ENCODE peak calls at places on chromosome 16, in nine cellular contexts. Z is aorta, L is adipocyte, C is neural progenitor cell, B is thoracic aorta, I is SJCRH30, A is K562, G is psoas muscle, V is tibial artery. D is an unnamed sample.

GRCh38 chr16:57283956-57284205 is 591 bp downstream of the PLLP start:
- DNase-seq in Z (peak; percentile 73), L (no peak), C (no peak), B (no peak), I (no peak), A (no peak), G (no peak), V (no peak), D (no peak)

GRCh38 chr16:23901178-23902131 is 65.7 kb downstream of the PRKCB start:
- DNase-seq in Z (no peak), L (no peak), C (peak; percentile 33), B (no peak), I (no peak), A (peak; percentile 80), G (no peak), V (no peak), D (no peak)

GRCh38 chr16:20181949-20182348 is 108.3 kb upstream of the GPR139 start:
- DNase-seq in Z (no peak), L (no peak), C (no peak), B (no peak), I (no peak), A (no peak), G (no peak), V (no peak), D (no peak)

GRCh38 chr16:67164599-67165061 is at the start of gene HSF4:
- DNase-seq in Z (peak; percentile 86), L (peak; percentile 48), C (peak; percentile 56), B (no peak), I (no peak), A (peak; percentile 82), G (peak; percentile 82), V (peak; percentile 69), D (peak; percentile 88)

GRCh38 chr16:89613954-89614459 is 565 bp downstream of the DPEP1 start:
- DNase-seq in Z (no peak), L (no peak), C (no peak), B (no peak), I (no peak), A (no peak), G (no peak), V (no peak), D (no peak)

GRCh38 chr16:48050871-48051270 is 104.9 kb downstream of the ABCC12 start:
- DNase-seq in Z (no peak), L (no peak), C (no peak), B (no peak), I (no peak), A (no peak), G (no peak), V (no peak), D (no peak)

GRCh38 chr16:68064791-68065365 is 20.3 kb upstream of the NFATC3 start:
- DNase-seq in Z (peak; percentile 85), L (peak; percentile 79), C (peak; percentile 79), B (no peak), I (peak; percentile 76), A (peak; percentile 85), G (peak; percentile 78), V (peak; percentile 54), D (peak; percentile 76)

GRCh38 chr16:57356547-57356946 is 2.0 kb upstream of the CCL22 start:
- DNase-seq in Z (no peak), L (no peak), C (no peak), B (no peak), I (no peak), A (no peak), G (no peak), V (no peak), D (no peak)

GRCh38 chr16:85910073-85910853 is 11.3 kb downstream of the IRF8 start:
- DNase-seq in Z (peak; percentile 44), L (no peak), C (no peak), B (no peak), I (no peak), A (no peak), G (no peak), V (peak; percentile 10), D (peak; percentile 39)

GRCh38 chr16:85912271-85912974 is 13.5 kb downstream of the IRF8 start:
- DNase-seq in Z (peak; percentile 59), L (peak; percentile 33), C (peak; percentile 33), B (no peak), I (peak; percentile 49), A (no peak), G (no peak), V (peak; percentile 59), D (peak; percentile 84)

GRCh38 chr16:85910854-85911247 is 11.9 kb downstream of the IRF8 start:
- DNase-seq in Z (peak; percentile 24), L (no peak), C (no peak), B (no peak), I (no peak), A (no peak), G (no peak), V (no peak), D (peak; percentile 34)

GRCh38 chr16:85913141-85913601 is 14.2 kb downstream of the IRF8 start:
- DNase-seq in Z (peak; percentile 69), L (no peak), C (peak; percentile 21), B (no peak), I (no peak), A (no peak), G (no peak), V (no peak), D (peak; percentile 49)

DNA sequence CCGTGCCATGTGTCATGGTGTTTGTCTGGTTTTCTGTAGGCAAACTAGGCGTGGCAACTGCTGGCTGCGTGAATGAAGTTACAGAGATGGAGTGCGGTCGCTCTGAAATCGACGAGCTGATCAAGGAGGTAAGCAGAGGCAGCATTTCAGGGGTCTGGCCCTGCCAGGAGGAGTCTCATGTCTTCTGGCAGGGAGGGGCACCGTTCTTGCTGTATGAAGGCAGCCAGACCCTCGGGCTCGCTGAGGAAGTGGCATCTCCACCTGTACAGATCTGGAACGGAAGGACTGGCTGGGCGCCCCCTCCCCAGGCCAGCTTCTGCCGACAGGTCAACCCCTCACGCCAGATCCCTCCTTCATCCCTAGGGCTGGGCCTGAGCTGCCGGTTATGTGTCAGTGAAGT is 12.6 kb downstream of the IRF8 start:
- DNase-seq in Z (peak; percentile 65), L (no peak), C (no peak), B (no peak), I (no peak), A (no peak), G (no peak), V (no peak), D (peak; percentile 74)
- H3K4me1 ChIP-seq in Z (no peaks in the 10 kb centered on the region), L (peaks cover 20% of the 10 kb centered on the region), C (peaks cover 22% of the 10 kb centered on the region), B (peaks cover 4% of the 10 kb centered on the region), I (peaks cover 10% of the 10 kb centered on the region), A (peaks cover 4% of the 10 kb centered on the region), G (no peaks in the 10 kb centered on the region), V (no peaks in the 10 kb centered on the region), D (peaks cover 7% of the 10 kb centered on the region)

GRCh38 chr16:4687946-4688673 is 5.3 kb upstream of the NUDT16L1 start:
- DNase-seq in Z (no peak), L (no peak), C (no peak), B (no peak), I (no peak), A (no peak), G (no peak), V (no peak), D (no peak)

GRCh38 chr16:4688674-4689045 is 4.7 kb upstream of the NUDT16L1 start:
- DNase-seq in Z (no peak), L (no peak), C (no peak), B (no peak), I (no peak), A (no peak), G (no peak), V (no peak), D (peak; percentile 76)

GRCh38 chr16:4687416-4687815 is 5.9 kb upstream of the NUDT16L1 start:
- DNase-seq in Z (no peak), L (no peak), C (no peak), B (no peak), I (no peak), A (no peak), G (no peak), V (no peak), D (no peak)

GRCh38 chr16:4689864-4690704 is 3.3 kb upstream of the NUDT16L1 start:
- DNase-seq in Z (no peak), L (no peak), C (no peak), B (no peak), I (no peak), A (no peak), G (no peak), V (no peak), D (peak; percentile 49)

DNA sequence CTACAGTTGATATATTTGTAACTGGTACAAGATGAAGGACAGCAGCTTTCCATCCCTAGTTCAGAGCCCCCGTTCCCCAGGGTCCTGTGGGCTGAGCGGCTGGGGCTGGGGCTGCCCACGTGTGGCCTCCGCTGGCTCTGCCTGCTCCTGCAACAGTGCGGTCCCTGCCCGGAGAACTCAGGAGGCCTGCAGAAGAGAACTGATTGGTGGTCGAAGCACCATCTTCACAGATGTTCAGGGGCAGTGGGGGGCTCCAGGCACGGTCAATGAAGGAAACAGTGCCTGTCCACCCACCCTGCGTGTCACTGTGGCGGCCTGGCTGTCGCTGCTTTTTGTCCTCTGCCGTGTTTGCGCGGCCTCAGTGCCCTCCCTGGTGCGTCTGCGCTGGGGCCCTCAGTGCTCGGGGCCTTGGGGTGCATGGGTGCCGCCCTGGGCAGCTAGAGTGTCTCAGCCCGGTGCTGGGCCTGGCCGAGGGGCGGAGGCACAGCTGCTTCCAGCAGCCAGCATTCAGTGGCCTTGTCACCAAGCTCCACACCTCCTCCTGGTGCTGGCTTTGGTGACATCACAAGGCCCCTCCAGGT is 4.2 kb upstream of the NUDT16L1 start:
- DNase-seq in Z (no peak), L (no peak), C (no peak), B (no peak), I (no peak), A (no peak), G (no peak), V (no peak), D (peak; percentile 68)
- H3K36me3 ChIP-seq in Z (peaks cover 2% of the 10 kb centered on the region), L (peaks cover 32% of the 10 kb centered on the region), C (no peaks in the 10 kb centered on the region), B (peaks cover 23% of the 10 kb centered on the region), I (no peaks in the 10 kb centered on the region), A (peaks cover 28% of the 10 kb centered on the region), G (no peaks in the 10 kb centered on the region), V (peaks cover 67% of the 10 kb centered on the region), D (no peaks in the 10 kb centered on the region)

GRCh38 chr16:49601541-49601940 is 227.9 kb downstream of the C16orf78 start:
- DNase-seq in Z (no peak), L (no peak), C (no peak), B (no peak), I (no peak), A (no peak), G (no peak), V (no peak), D (no peak)
- H3K4me3 ChIP-seq in Z (no peak overlapping the region), L (no peak overlapping the region), C (no peak overlapping the region), B (no peak overlapping the region), I (no peak overlapping the region), A (no peak overlapping the region), G (no peak overlapping the region), V (no peak overlapping the region), D (no peak overlapping the region)

GRCh38 chr16:11816123-11816522 is 19.1 kb upstream of the ZC3H7A start:
- DNase-seq in Z (no peak), L (no peak), C (no peak), B (no peak), I (no peak), A (no peak), G (no peak), V (no peak), D (no peak)

GRCh38 chr16:11824362-11824761 is 27.0 kb downstream of the RSL1D1 start:
- DNase-seq in Z (no peak), L (no peak), C (no peak), B (no peak), I (no peak), A (no peak), G (peak; percentile 42), V (peak; percentile 65), D (peak; percentile 75)

DNA sequence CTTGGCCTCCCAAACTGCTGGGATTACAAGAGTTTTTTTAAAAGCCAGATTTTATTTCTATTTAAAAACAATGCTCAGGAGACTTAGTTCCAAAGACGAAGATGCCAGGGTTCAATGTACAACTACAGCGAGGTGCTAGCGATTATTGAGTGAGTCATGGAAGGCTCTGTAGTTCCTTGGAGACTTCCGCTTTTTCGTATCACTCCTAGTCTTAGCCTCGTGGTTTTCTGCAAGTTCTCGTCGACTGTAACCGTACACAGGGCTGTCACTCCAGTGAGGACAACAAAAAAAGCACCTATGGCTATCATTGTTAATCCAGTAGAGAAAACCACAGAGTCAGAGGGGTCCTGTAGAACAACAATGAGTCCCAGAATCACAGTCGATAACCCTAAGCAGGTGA is 22.7 kb upstream of the ZC3H7A start:
- DNase-seq in Z (no peak), L (no peak), C (no peak), B (no peak), I (no peak), A (no peak), G (no peak), V (no peak), D (no peak)
- H3K4me1 ChIP-seq in Z (no peaks in the 10 kb centered on the region), L (peaks cover 8% of the 10 kb centered on the region), C (no peaks in the 10 kb centered on the region), B (peaks cover 12% of the 10 kb centered on the region), I (peaks cover 3% of the 10 kb centered on the region), A (no peaks in the 10 kb centered on the region), G (peaks cover 7% of the 10 kb centered on the region), V (peaks cover 9% of the 10 kb centered on the region), D (no peaks in the 10 kb centered on the region)

D was measured in kidney.